ENCODE peak calls at places on chromosomes 2 and 18, in seven cellular contexts. E is ACHN; M is left cardiac atrium; Y is endothelial cell; L is pancreas; P is T-helper 2 cell; G is activated naive CD4-positive, alpha-beta T cell treated with anti-CD3 and anti-CD28 coated beads for 36 hours. U is an unnamed sample.

GRCh38 chr2:219490186-219490585 is 8.5 kb upstream of the GMPPA start:
- DNase-seq in E (no peak), M (no peak), Y (no peak), L (peak), P (no peak), G (no peak), U (no peak)

GRCh38 chr18:53526092-53526491 is 698.4 kb downstream of the MBD2 start:
- DNase-seq in E (no peak), M (no peak), Y (no peak), L (no peak), P (no peak), G (no peak), U (no peak)

GRCh38 chr2:54374965-54375364 is 81.2 kb upstream of the SPTBN1 start:
- DNase-seq in E (no peak), M (no peak), Y (no peak), L (no peak), P (no peak), G (no peak), U (no peak)

GRCh38 chr2:10919776-10920606 is 8.3 kb downstream of the KCNF1 start:
- DNase-seq in E (no peak), M (peak), Y (no peak), L (no peak), P (no peak), G (no peak), U (peak)

GRCh38 chr18:12593861-12594260 is 64.0 kb downstream of the SPIRE1 start:
- DNase-seq in E (no peak), M (no peak), Y (no peak), L (no peak), P (no peak), G (no peak), U (no peak)

GRCh38 chr2:46299365-46300263 is 2.4 kb downstream of the EPAS1 start:
- DNase-seq in E (peak), M (peak), Y (peak), L (peak), P (no peak), G (peak), U (peak)

GRCh38 chr2:32522770-32523169 is 105.1 kb upstream of the TTC27 start:
- DNase-seq in E (no peak), M (no peak), Y (no peak), L (no peak), P (no peak), G (no peak), U (no peak)

GRCh38 chr18:36411745-36412168 is 114.2 kb downstream of the FHOD3 start:
- DNase-seq in E (peak), M (no peak), Y (peak), L (no peak), P (no peak), G (no peak), U (no peak)

GRCh38 chr18:54205951-54206350 is 18.5 kb downstream of the MBD2 start:
- DNase-seq in E (no peak), M (no peak), Y (no peak), L (no peak), P (no peak), G (no peak), U (no peak)

GRCh38 chr18:79863946-79864725 is 66.4 kb downstream of the KCNG2 start:
- DNase-seq in E (no peak), M (no peak), Y (no peak), L (peak), P (no peak), G (no peak), U (no peak)

GRCh38 chr2:100731535-100731981 is 88.4 kb upstream of the NPAS2 start:
- DNase-seq in E (no peak), M (no peak), Y (no peak), L (no peak), P (no peak), G (no peak), U (no peak)

GRCh38 chr2:205352593-205352992 is 329.7 kb upstream of the NRP2 start:
- DNase-seq in E (no peak), M (no peak), Y (no peak), L (no peak), P (no peak), G (no peak), U (no peak)

GRCh38 chr2:176675557-176676256 is 406.5 kb downstream of the MTX2 start:
- DNase-seq in E (no peak), M (no peak), Y (no peak), L (no peak), P (no peak), G (no peak), U (no peak)

GRCh38 chr2:21198637-21199036 is 74.9 kb downstream of the TDRD15 start:
- DNase-seq in E (no peak), M (no peak), Y (no peak), L (no peak), P (no peak), G (no peak), U (no peak)

GRCh38 chr2:64644240-64645013 is 9.3 kb downstream of the SERTAD2 start:
- DNase-seq in E (peak), M (peak), Y (peak), L (no peak), P (no peak), G (peak), U (no peak)

GRCh38 chr18:43092539-43092938 is 22.9 kb downstream of the RIT2 start:
- DNase-seq in E (no peak), M (no peak), Y (no peak), L (no peak), P (no peak), G (no peak), U (no peak)

GRCh38 chr18:9775172-9775571 is 67.1 kb downstream of the RAB31 start:
- DNase-seq in E (no peak), M (no peak), Y (no peak), L (no peak), P (no peak), G (no peak), U (no peak)

GRCh38 chr18:53070706-53071105 is 730.7 kb downstream of the DCC start:
- DNase-seq in E (no peak), M (no peak), Y (no peak), L (no peak), P (no peak), G (no peak), U (no peak)

GRCh38 chr2:197377670-197378069 is 57.2 kb downstream of the SF3B1 start:
- DNase-seq in E (no peak), M (no peak), Y (no peak), L (no peak), P (no peak), G (no peak), U (no peak)

GRCh38 chr18:29892960-29893558 is 1149.5 kb downstream of the DSC3 start:
- DNase-seq in E (peak), M (no peak), Y (no peak), L (no peak), P (no peak), G (no peak), U (no peak)

GRCh38 chr2:41182961-41183360 is 731.1 kb upstream of the SLC8A1 start:
- DNase-seq in E (no peak), M (no peak), Y (no peak), L (no peak), P (no peak), G (no peak), U (no peak)

GRCh38 chr2:100619951-100620350 is 57.2 kb downstream of the PDCL3 start:
- DNase-seq in E (no peak), M (no peak), Y (no peak), L (no peak), P (no peak), G (no peak), U (no peak)

GRCh38 chr2:68280846-68281245 is 28.5 kb upstream of the PPP3R1 start:
- DNase-seq in E (no peak), M (no peak), Y (no peak), L (no peak), P (no peak), G (no peak), U (no peak)

GRCh38 chr2:100422320-100422719 is 4.9 kb upstream of the CHST10 start:
- DNase-seq in E (peak), M (no peak), Y (peak), L (no peak), P (no peak), G (peak), U (peak)

GRCh38 chr18:3251963-3252277 is 4.3 kb downstream of the MYL12A start:
- DNase-seq in E (no peak), M (no peak), Y (no peak), L (no peak), P (no peak), G (no peak), U (no peak)

GRCh38 chr2:213171147-213171546 is 19.7 kb upstream of the IKZF2 start:
- DNase-seq in E (no peak), M (no peak), Y (no peak), L (no peak), P (no peak), G (no peak), U (no peak)

GRCh38 chr2:11534746-11535484 is 1.1 kb downstream of the GREB1 start:
- DNase-seq in E (no peak), M (no peak), Y (no peak), L (no peak), P (no peak), G (peak), U (peak)

GRCh38 chr2:46438102-46438501 is 41.3 kb upstream of the TMEM247 start:
- DNase-seq in E (no peak), M (no peak), Y (no peak), L (no peak), P (no peak), G (no peak), U (no peak)

U was measured in Caco-2.